ENCODE peak calls at places on chromosomes 11 and 22, in four cellular contexts. B is A549, S is HepG2, G is K562. M is an unnamed sample.

GRCh38 chr11:60625262-60625661 is 74.2 kb upstream of the MS4A8 start:
- DNase-seq in B (peak), S (peak), G (peak), M (no peak)

GRCh38 chr11:18608373-18608772 is 8.8 kb downstream of the MISFA start:
- DNase-seq in B (no peak), S (no peak), G (peak), M (no peak)

GRCh38 chr11:87840786-87841185 is 334.5 kb downstream of the RAB38 start:
- DNase-seq in B (no peak), S (no peak), G (no peak), M (no peak)

GRCh38 chr11:31810779-31811647 is at the start of gene PAX6:
- DNase-seq in B (peak), S (peak), G (peak), M (no peak)

GRCh38 chr11:66546368-66546965 is at the start of gene ACTN3:
- DNase-seq in B (peak), S (peak), G (no peak), M (peak)

GRCh38 chr22:22201185-22201924 is 43.2 kb upstream of the VPREB1 start:
- DNase-seq in B (peak), S (peak), G (peak), M (peak)

GRCh38 chr22:24435861-24436351 is 8.5 kb downstream of the ADORA2A start:
- DNase-seq in B (no peak), S (no peak), G (no peak), M (no peak)

GRCh38 chr11:6611092-6612007 is 666 bp downstream of the TAF10 start:
- DNase-seq in B (no peak), S (no peak), G (peak), M (peak)

GRCh38 chr11:2995893-2996554 is 3.9 kb upstream of the NAP1L4 start:
- DNase-seq in B (no peak), S (no peak), G (no peak), M (no peak)

GRCh38 chr11:108973402-108974119 is 308.7 kb downstream of the DDX10 start:
- DNase-seq in B (peak), S (no peak), G (no peak), M (no peak)

GRCh38 chr11:131748146-131749050 is 378.0 kb downstream of the NTM start:
- DNase-seq in B (peak), S (peak), G (peak), M (no peak)

GRCh38 chr11:122671270-122671906 is 15.9 kb downstream of the UBASH3B start:
- DNase-seq in B (peak), S (no peak), G (no peak), M (no peak)

GRCh38 chr11:123448798-123449197 is 18.7 kb downstream of the GRAMD1B start:
- DNase-seq in B (no peak), S (no peak), G (no peak), M (no peak)

GRCh38 chr22:43889366-43890253 is 2.2 kb downstream of the PNPLA5 start:
- DNase-seq in B (peak), S (no peak), G (no peak), M (no peak)

GRCh38 chr11:82791779-82792178 is 58.1 kb upstream of the FAM181B start:
- DNase-seq in B (no peak), S (no peak), G (peak), M (no peak)

GRCh38 chr22:22737590-22737989 is 93.2 kb downstream of the GGTLC2 start:
- DNase-seq in B (no peak), S (no peak), G (no peak), M (no peak)

GRCh38 chr11:65604258-65604657 is 8.7 kb upstream of the KCNK7 start:
- DNase-seq in B (no peak), S (no peak), G (no peak), M (no peak)

DNA sequence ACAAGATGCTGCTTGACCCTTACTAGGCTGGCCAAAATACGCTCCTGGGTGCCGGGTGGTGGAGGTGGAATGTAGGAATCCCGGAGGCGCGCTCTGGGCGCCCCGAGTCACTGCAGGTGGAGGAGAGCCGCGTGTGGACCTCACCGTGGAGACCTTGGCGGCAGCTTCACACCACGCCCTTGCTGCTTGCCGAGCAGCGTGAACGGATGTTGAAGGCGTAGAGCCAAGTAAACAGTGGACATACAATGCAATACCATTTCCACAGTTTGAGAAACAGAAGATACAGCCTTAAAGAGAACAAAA is 1.3 kb downstream of the NCR3LG1 start:
- DNase-seq in B (peak), S (peak), G (peak), M (peak)
- TF ChIP-seq RAD21 in B (no peak), S (no peak), G (no peak), M (no peak)

GRCh38 chr22:44919691-44920090 is 90.1 kb downstream of the PHF21B start:
- DNase-seq in B (no peak), S (no peak), G (no peak), M (no peak)
- TF ChIP-seq CHD2 in B (no peak), S (no peak), G (no peak), M (no peak)

DNA sequence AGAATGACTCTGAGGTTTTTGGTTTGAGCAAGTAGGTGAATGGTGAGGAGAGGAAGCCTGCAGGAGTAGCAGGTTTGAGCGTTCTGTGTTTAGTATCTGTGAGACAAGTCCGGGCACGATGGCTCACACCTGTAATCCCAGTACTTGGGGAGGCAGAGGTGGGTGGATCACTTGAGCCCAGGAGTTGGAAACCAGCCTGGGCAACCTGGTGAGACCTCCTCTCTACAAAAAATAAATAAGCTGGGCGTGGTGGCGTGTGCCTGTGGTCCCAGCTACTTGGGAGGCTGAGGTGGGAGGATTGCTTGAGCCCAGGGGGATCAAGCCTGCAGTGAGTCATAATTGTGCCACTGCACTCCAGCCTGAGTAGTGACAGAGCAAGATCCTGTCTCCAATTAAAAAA is 9.7 kb upstream of the CENATAC start:
- DNase-seq in B (no peak), S (no peak), G (no peak), M (no peak)
- TF ChIP-seq MAFK in B (no peak), S (no peak), G (no peak), M (no peak)

GRCh38 chr11:116537736-116538135 is 235.1 kb downstream of the BUD13 start:
- DNase-seq in B (no peak), S (no peak), G (no peak), M (no peak)
- TF ChIP-seq RAD21 in B (no peak), S (no peak), G (no peak), M (no peak)

DNA sequence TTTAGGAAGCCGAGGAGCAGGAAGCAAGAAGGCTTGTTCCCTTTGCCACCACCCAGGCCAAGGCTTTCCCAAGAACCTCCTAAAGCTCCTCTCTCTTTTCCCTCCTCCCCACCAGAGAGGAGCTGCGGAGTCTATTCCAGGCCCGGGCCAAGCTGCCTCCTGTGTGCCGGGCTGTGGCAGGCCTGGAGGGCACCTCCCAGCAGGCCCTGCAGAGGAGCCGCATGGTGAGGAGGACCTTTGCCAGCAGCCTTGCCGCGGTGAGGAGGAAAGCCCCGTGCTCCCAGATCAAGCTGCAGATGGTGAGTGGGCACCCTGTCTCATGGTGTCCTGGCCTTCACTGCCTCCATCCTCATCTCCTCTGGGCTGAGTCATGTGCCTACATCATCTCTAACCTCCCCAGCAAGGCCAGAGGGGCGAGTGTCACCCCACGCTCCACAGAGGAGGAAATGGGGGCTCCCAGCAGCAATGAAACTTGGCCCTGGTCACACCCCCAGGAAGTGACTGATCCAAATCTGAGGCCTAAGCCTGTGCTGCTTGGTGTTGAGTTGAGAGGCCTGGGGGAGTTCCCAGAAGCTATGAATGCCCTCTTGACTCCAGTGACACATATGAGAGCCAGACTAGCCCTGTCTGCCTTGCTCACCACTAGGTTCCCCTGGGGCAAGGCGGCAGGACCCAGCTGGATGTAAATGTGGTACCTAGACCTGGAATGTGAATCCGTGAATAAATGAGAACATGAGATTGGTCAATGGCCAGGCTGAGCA is 104.2 kb downstream of the MYO18B start:
- DNase-seq in B (no peak), S (no peak), G (peak), M (peak)
- TF ChIP-seq CHD2 in B (no peak), S (no peak), G (no peak), M (no peak)

GRCh38 chr22:28442951-28443876 is 236.4 kb downstream of the TTC28 start:
- DNase-seq in B (no peak), S (peak), G (no peak), M (peak)
- TF ChIP-seq MAFK in B (no peak), S (no peak), G (no peak), M (no peak)

GRCh38 chr22:20546541-20546950 is 39.1 kb downstream of the MED15 start:
- DNase-seq in B (no peak), S (no peak), G (no peak), M (no peak)

GRCh38 chr22:20549232-20549841 is 41.9 kb downstream of the MED15 start:
- DNase-seq in B (no peak), S (no peak), G (no peak), M (no peak)

GRCh38 chr22:20548806-20549205 is 41.4 kb downstream of the MED15 start:
- DNase-seq in B (no peak), S (no peak), G (no peak), M (no peak)

GRCh38 chr22:20545681-20546521 is 38.5 kb downstream of the MED15 start:
- DNase-seq in B (no peak), S (no peak), G (peak), M (no peak)

GRCh38 chr22:20547029-20547428 is 39.6 kb downstream of the MED15 start:
- DNase-seq in B (no peak), S (no peak), G (no peak), M (no peak)
- TF ChIP-seq RAD21 in B (no peak), S (no peak), G (no peak), M (no peak)

GRCh38 chr11:701741-702513 is 4.1 kb upstream of the EPS8L2 start:
- DNase-seq in B (no peak), S (no peak), G (no peak), M (no peak)
- TF ChIP-seq CHD2 in B (no peak), S (no peak), G (no peak), M (no peak)

DNA sequence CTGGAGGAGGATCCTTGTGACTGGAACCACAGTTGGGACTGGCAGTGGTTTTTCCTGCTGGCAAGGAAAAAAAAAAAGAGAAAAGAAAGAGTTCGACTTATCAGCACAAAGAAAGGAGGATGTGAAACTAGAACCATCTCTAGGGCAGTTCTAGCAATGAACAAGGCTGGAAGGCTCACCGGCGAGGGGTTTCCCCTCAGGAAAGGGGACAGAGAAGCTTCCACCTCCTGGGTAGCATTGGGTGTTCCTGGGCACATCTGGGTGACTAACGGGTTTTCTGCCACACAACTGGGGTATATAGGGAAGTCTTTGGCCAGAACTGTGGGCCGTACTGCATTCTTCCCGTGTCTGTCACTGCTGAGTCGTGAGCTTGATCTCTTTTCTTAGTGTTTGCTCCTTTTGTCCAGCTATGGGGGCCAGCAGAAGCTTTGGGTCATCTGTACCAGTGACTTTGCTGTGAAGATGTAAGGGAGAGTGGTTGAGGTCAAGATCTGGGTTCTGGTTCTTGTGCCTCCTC is 109.4 kb upstream of the OR4B1 start:
- DNase-seq in B (no peak), S (no peak), G (no peak), M (no peak)
- TF ChIP-seq MAFK in B (no peak), S (no peak), G (no peak), M (no peak)